ENCODE peak calls at places on chromosomes 13 and 19, in six cellular contexts. H, O, U, L, N and I are unnamed samples.
A peak's percentile ranks its signal among the peaks of the same experiment; 100 is the strongest.

GRCh38 chr13:77692746-77693448 is 4.6 kb upstream of the SLAIN1 start:
- DNase-seq in U (no peak), H (no peak), O (no peak), L (no peak), N (no peak), I (no peak)

GRCh38 chr19:2166741-2167738 is 3.3 kb downstream of the DOT1L start:
- DNase-seq in L (no peak), H (peak; percentile 86), N (peak; percentile 61), O (no peak), U (peak; percentile 82), I (no peak)

GRCh38 chr13:60647547-60647946 is 250.5 kb downstream of the TDRD3 start:
- DNase-seq in N (no peak), L (no peak), U (no peak), H (no peak), O (no peak), I (no peak)

GRCh38 chr13:113129480-113129879 is 6.9 kb downstream of the F10 start:
- DNase-seq in L (no peak), U (no peak), N (no peak), H (peak; percentile 19), O (no peak), I (no peak)

GRCh38 chr19:9485140-9485539 is 13.3 kb downstream of the ZNF560 start:
- DNase-seq in O (no peak), L (no peak), H (no peak), U (no peak), N (no peak), I (no peak)

GRCh38 chr19:42412223-42412622 is 15.0 kb downstream of the LIPE start:
- DNase-seq in O (no peak), L (peak; percentile 65), U (no peak), N (no peak), H (no peak), I (no peak)

GRCh38 chr13:23140492-23140891 is 40.3 kb upstream of the SGCG start:
- DNase-seq in O (no peak), H (no peak), N (no peak), L (no peak), U (no peak), I (no peak)

GRCh38 chr19:31211088-31211487 is 138.1 kb downstream of the TSHZ3 start:
- DNase-seq in H (no peak), L (no peak), O (no peak), U (no peak), N (no peak), I (no peak)

GRCh38 chr13:99396446-99396845 is 89.2 kb upstream of the GPR183 start:
- DNase-seq in N (no peak), U (no peak), O (no peak), L (no peak), H (no peak), I (no peak)

GRCh38 chr13:114050536-114051450 is 76.9 kb upstream of the C13orf46 start:
- DNase-seq in L (no peak), H (no peak), N (no peak), U (no peak), O (no peak), I (no peak)

GRCh38 chr13:73248711-73249580 is 190.1 kb downstream of the KLF5 start:
- DNase-seq in L (no peak), U (peak; percentile 79), H (no peak), N (no peak), O (no peak), I (no peak)

GRCh38 chr13:20703785-20704458 is 423 bp downstream of the IL17D start:
- DNase-seq in U (peak; percentile 67), N (peak; percentile 91), L (peak; percentile 81), H (peak; percentile 69), O (peak; percentile 65), I (peak; percentile 80)

GRCh38 chr19:1837625-1838105 is 10.6 kb downstream of the REXO1 start:
- DNase-seq in U (no peak), H (no peak), N (peak; percentile 53), O (peak; percentile 62), L (peak; percentile 87), I (no peak)